ENCODE peak calls at places on chromosomes 12 and 14, in six cellular contexts. One of them, this sample, is unnamed.

GRCh38 chr12:93819048-93819491 is 141.9 kb downstream of the CRADD start:
- DNase-seq in H1: no peak
- DNase-seq in trophoblast cell: no peak
- DNase-seq in IMR-90: peak; percentile 88
- DNase-seq in neuronal stem cell: no peak
- DNase-seq in mesenchymal stem cell: peak; percentile 85
- DNase-seq in this sample: no peak

GRCh38 chr12:114669501-114670256 is 14.3 kb downstream of the TBX3 start:
- DNase-seq in mesenchymal stem cell: peak; percentile 91
- DNase-seq in H1: peak; percentile 59
- DNase-seq in IMR-90: peak; percentile 81
- DNase-seq in neuronal stem cell: peak; percentile 29
- DNase-seq in trophoblast cell: no peak
- DNase-seq in this sample: peak; percentile 72

GRCh38 chr12:109358154-109358869 is 10.6 kb downstream of the MYO1H start:
- DNase-seq in H1: no peak
- DNase-seq in trophoblast cell: no peak
- DNase-seq in mesenchymal stem cell: no peak
- DNase-seq in neuronal stem cell: no peak
- DNase-seq in IMR-90: peak; percentile 4
- DNase-seq in this sample: no peak

GRCh38 chr14:75088153-75088552 is 18.7 kb downstream of the ZC2HC1C start:
- DNase-seq in neuronal stem cell: no peak
- DNase-seq in mesenchymal stem cell: no peak
- DNase-seq in H1: no peak
- DNase-seq in trophoblast cell: no peak
- DNase-seq in IMR-90: no peak
- DNase-seq in this sample: no peak

GRCh38 chr14:40936861-40937260 is 669.8 kb upstream of the LRFN5 start:
- DNase-seq in trophoblast cell: no peak
- DNase-seq in IMR-90: no peak
- DNase-seq in neuronal stem cell: no peak
- DNase-seq in H1: no peak
- DNase-seq in mesenchymal stem cell: no peak
- DNase-seq in this sample: no peak

GRCh38 chr12:48969160-48969771 is 2.3 kb downstream of the WNT10B start:
- DNase-seq in mesenchymal stem cell: no peak
- DNase-seq in neuronal stem cell: no peak
- DNase-seq in H1: peak; percentile 70
- DNase-seq in trophoblast cell: no peak
- DNase-seq in IMR-90: no peak
- DNase-seq in this sample: no peak

GRCh38 chr12:10354502-10354901 is 35.3 kb downstream of the KLRK1 start:
- DNase-seq in neuronal stem cell: no peak
- DNase-seq in mesenchymal stem cell: peak; percentile 73
- DNase-seq in H1: no peak
- DNase-seq in IMR-90: no peak
- DNase-seq in trophoblast cell: no peak
- DNase-seq in this sample: peak; percentile 66

GRCh38 chr12:113239811-113240331 is 18.6 kb downstream of the TPCN1 start:
- DNase-seq in H1: no peak
- DNase-seq in trophoblast cell: no peak
- DNase-seq in mesenchymal stem cell: peak; percentile 23
- DNase-seq in IMR-90: no peak
- DNase-seq in neuronal stem cell: no peak
- DNase-seq in this sample: no peak

GRCh38 chr12:69519871-69520270 is 49.7 kb downstream of the FRS2 start:
- DNase-seq in IMR-90: no peak
- DNase-seq in trophoblast cell: no peak
- DNase-seq in H1: no peak
- DNase-seq in neuronal stem cell: no peak
- DNase-seq in mesenchymal stem cell: peak; percentile 82
- DNase-seq in this sample: no peak

GRCh38 chr14:23006544-23007419 is 3.2 kb downstream of the C14orf93 start:
- DNase-seq in trophoblast cell: peak; percentile 98
- DNase-seq in IMR-90: peak; percentile 97
- DNase-seq in mesenchymal stem cell: peak; percentile 98
- DNase-seq in H1: peak; percentile 92
- DNase-seq in neuronal stem cell: peak; percentile 95
- DNase-seq in this sample: peak; percentile 99
- H3K23ac ChIP-seq in trophoblast cell: no peak overlapping the region
- H3K23ac ChIP-seq in IMR-90: peak overlapping the region; percentile 97
- H3K23ac ChIP-seq in mesenchymal stem cell: no peak overlapping the region
- H3K23ac ChIP-seq in H1: no peak overlapping the region
- H3K23ac ChIP-seq in neuronal stem cell: peak overlapping the region; percentile 80
- H3K23ac ChIP-seq in this sample: peak overlapping the region; percentile 95

GRCh38 chr12:3420693-3421092 is 70.3 kb upstream of the PRMT8 start:
- DNase-seq in IMR-90: no peak
- DNase-seq in H1: no peak
- DNase-seq in mesenchymal stem cell: no peak
- DNase-seq in neuronal stem cell: no peak
- DNase-seq in trophoblast cell: no peak
- DNase-seq in this sample: no peak

GRCh38 chr12:3419538-3419937 is 71.5 kb upstream of the PRMT8 start:
- DNase-seq in IMR-90: no peak
- DNase-seq in trophoblast cell: no peak
- DNase-seq in H1: no peak
- DNase-seq in neuronal stem cell: peak; percentile 48
- DNase-seq in mesenchymal stem cell: no peak
- DNase-seq in this sample: no peak

GRCh38 chr12:3418609-3419469 is 72.2 kb upstream of the PRMT8 start:
- DNase-seq in IMR-90: no peak
- DNase-seq in neuronal stem cell: no peak
- DNase-seq in trophoblast cell: no peak
- DNase-seq in H1: no peak
- DNase-seq in mesenchymal stem cell: no peak
- DNase-seq in this sample: no peak

GRCh38 chr12:3421191-3421590 is 69.8 kb upstream of the PRMT8 start:
- DNase-seq in mesenchymal stem cell: no peak
- DNase-seq in neuronal stem cell: no peak
- DNase-seq in trophoblast cell: no peak
- DNase-seq in IMR-90: no peak
- DNase-seq in H1: no peak
- DNase-seq in this sample: no peak

DNA sequence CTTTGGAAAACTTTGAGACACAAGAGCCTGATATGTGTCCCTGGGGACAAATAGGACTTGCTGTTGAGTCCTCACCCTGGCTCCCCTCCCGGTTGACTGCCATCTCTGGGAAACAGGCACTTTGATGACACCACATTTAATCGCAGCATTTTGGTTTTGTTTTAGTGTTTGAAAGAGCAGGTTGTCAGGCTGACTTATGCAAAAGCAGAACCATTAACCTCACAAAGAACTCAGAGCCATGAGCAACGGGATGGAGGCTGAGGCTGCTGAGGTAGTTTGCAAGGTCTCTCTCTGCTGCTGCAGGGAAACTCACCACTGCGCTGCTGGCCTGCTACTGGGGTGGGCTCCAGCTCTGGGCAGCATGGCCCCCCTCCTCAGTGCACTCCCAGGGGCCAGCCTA is 69.4 kb upstream of the PRMT8 start:
- DNase-seq in trophoblast cell: no peak
- DNase-seq in mesenchymal stem cell: no peak
- DNase-seq in neuronal stem cell: no peak
- DNase-seq in IMR-90: no peak
- DNase-seq in H1: no peak
- DNase-seq in this sample: no peak
- H2BK120ac ChIP-seq in trophoblast cell: no peak overlapping the region
- H2BK120ac ChIP-seq in mesenchymal stem cell: no peak overlapping the region
- H2BK120ac ChIP-seq in neuronal stem cell: no peak overlapping the region
- H2BK120ac ChIP-seq in IMR-90: no peak overlapping the region
- H2BK120ac ChIP-seq in H1: no peak overlapping the region
- H2BK120ac ChIP-seq in this sample: no peak overlapping the region

GRCh38 chr12:132492951-132493350 is 3.0 kb downstream of the FBRSL1 start:
- DNase-seq in trophoblast cell: peak; percentile 13
- DNase-seq in mesenchymal stem cell: no peak
- DNase-seq in neuronal stem cell: no peak
- DNase-seq in IMR-90: no peak
- DNase-seq in H1: no peak
- DNase-seq in this sample: no peak
- H3K4me3 ChIP-seq in trophoblast cell: no peak overlapping the region
- H3K4me3 ChIP-seq in mesenchymal stem cell: no peak overlapping the region
- H3K4me3 ChIP-seq in neuronal stem cell: no peak overlapping the region
- H3K4me3 ChIP-seq in IMR-90: no peak overlapping the region
- H3K4me3 ChIP-seq in H1: no peak overlapping the region
- H3K4me3 ChIP-seq in this sample: no peak overlapping the region

GRCh38 chr12:123850246-123851134 is 88.4 kb downstream of the DNAH10 start:
- DNase-seq in trophoblast cell: no peak
- DNase-seq in IMR-90: no peak
- DNase-seq in mesenchymal stem cell: no peak
- DNase-seq in H1: no peak
- DNase-seq in neuronal stem cell: no peak
- DNase-seq in this sample: no peak
- H3K23ac ChIP-seq in trophoblast cell: no peak overlapping the region
- H3K23ac ChIP-seq in IMR-90: no peak overlapping the region
- H3K23ac ChIP-seq in mesenchymal stem cell: no peak overlapping the region
- H3K23ac ChIP-seq in H1: no peak overlapping the region
- H3K23ac ChIP-seq in neuronal stem cell: peak overlapping the region; percentile 18
- H3K23ac ChIP-seq in this sample: no peak overlapping the region